ENCODE peak calls at places on chromosomes 4 and X, in ten cellular contexts. M is glutamatergic neuron, E is hepatocyte, W is fibroblast of mammary gland, Y is testis, R is AG04450, K is fibroblast of lung, L is A549, Z is HCT116, S is left lung. P is an unnamed sample.

GRCh38 chrX:136766785-136767103 is 14.0 kb downstream of the ARHGEF6 start:
- DNase-seq in L (no peak), Y (peak; percentile 19), M (no peak), Z (no peak), R (no peak), S (no peak), E (no peak), W (no peak), K (no peak), P (no peak)

GRCh38 chrX:17706676-17707075 is 30.6 kb upstream of the SCML1 start:
- DNase-seq in E (peak; percentile 24), K (peak; percentile 88), L (peak; percentile 55), S (no peak), W (peak; percentile 63), Z (no peak), R (peak; percentile 60), M (no peak), Y (no peak), P (no peak)

GRCh38 chrX:72308566-72309296 is 3.0 kb upstream of the CITED1 start:
- DNase-seq in M (peak; percentile 85), S (peak; percentile 52), L (peak; percentile 58), R (peak; percentile 13), W (peak; percentile 57), E (peak; percentile 69), Y (peak; percentile 83), K (peak; percentile 70), Z (peak; percentile 34), P (peak; percentile 68)

GRCh38 chr4:32140636-32141035 is 1420.5 kb downstream of the PCDH7 start:
- DNase-seq in W (peak; percentile 61), E (peak; percentile 19), Y (no peak), M (no peak), S (no peak), Z (no peak), L (peak; percentile 10), R (peak; percentile 6), K (peak; percentile 97), P (no peak)

GRCh38 chrX:75229774-75230173 is 44.1 kb upstream of the UPRT start:
- DNase-seq in Y (no peak), E (no peak), M (no peak), W (no peak), L (no peak), S (no peak), R (no peak), Z (no peak), K (no peak), P (no peak)

GRCh38 chrX:74535633-74536141 is 78.7 kb downstream of the RLIM start:
- DNase-seq in Z (no peak), M (peak; percentile 24), S (peak; percentile 64), R (no peak), E (peak; percentile 80), L (no peak), W (peak; percentile 55), K (peak; percentile 82), Y (peak; percentile 70), P (peak; percentile 26)

GRCh38 chr4:122963222-122963621 is 40.8 kb upstream of the NUDT6 start:
- DNase-seq in W (peak; percentile 76), Z (no peak), E (no peak), R (no peak), K (peak; percentile 33), Y (no peak), L (no peak), S (no peak), M (no peak), P (no peak)

GRCh38 chr4:140996757-140997156 is 136.5 kb downstream of the RNF150 start:
- DNase-seq in S (no peak), M (no peak), L (no peak), K (peak; percentile 98), Z (no peak), R (peak; percentile 18), E (no peak), W (peak; percentile 41), Y (no peak), P (no peak)

GRCh38 chr4:139833131-139833930 is 167.7 kb downstream of the MGST2 start:
- DNase-seq in Y (no peak), Z (no peak), M (peak; percentile 82), R (no peak), W (no peak), S (no peak), L (no peak), E (no peak), K (no peak), P (no peak)

GRCh38 chr4:912548-913279 is 19.4 kb downstream of the GAK start:
- DNase-seq in E (no peak), W (no peak), Z (no peak), K (peak; percentile 54), Y (peak; percentile 82), R (no peak), M (peak; percentile 7), L (no peak), S (peak; percentile 13), P (no peak)

GRCh38 chr4:185710487-185710995 is 101.5 kb downstream of the SORBS2 start:
- DNase-seq in E (no peak), Y (no peak), L (no peak), Z (no peak), W (peak; percentile 78), S (no peak), R (no peak), K (peak; percentile 78), M (no peak), P (no peak)

GRCh38 chrX:6644411-6644810 is 109.5 kb upstream of the VCX3A start:
- DNase-seq in M (no peak), Z (no peak), Y (peak; percentile 14), L (peak; percentile 1), E (no peak), K (no peak), W (no peak), S (no peak), R (no peak), P (no peak)

GRCh38 chr4:26779674-26780073 is 81.0 kb upstream of the STIM2 start:
- DNase-seq in R (no peak), Z (peak; percentile 12), Y (no peak), K (peak; percentile 75), M (no peak), L (no peak), E (no peak), S (no peak), W (peak; percentile 58), P (no peak)

DNA sequence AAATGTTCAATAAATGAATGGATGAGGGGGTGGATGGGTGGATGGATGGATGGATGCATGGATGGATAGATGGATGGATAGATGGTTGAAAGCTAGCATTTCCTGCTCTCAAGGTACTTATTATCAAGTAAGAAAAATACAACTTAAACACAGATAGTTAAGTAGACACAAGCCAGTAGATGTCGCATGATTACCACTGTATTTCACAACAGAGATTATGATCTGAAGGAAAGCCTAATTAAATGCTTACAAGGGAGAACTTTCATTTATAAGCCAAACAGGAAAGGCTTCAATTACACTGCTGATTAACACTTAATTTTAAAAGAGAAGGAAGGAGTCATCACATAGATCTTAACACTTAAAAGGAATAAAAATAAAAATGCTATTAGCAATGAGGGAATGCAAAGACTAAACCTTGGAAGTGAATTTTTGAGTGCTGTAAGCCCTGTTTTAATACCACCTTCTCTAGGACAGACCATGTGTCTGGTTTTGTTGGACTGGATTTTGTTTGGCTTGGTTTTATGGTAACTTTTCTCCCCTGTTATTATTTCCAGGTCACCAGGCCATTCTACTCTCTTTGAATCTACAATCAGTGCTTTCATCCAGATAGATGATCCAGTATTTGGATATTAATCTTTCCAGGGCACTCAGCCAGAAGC is 75.4 kb upstream of the SLC39A8 start:
- DNase-seq in K (no peak), Z (no peak), L (peak; percentile 22), R (no peak), M (no peak), E (no peak), S (no peak), Y (no peak), W (peak; percentile 58), P (no peak)
- TF ChIP-seq CTCF in K (peak; percentile 34), Z (no peak), L (peak; percentile 16), R (peak; percentile 7), M (no peak), E (no peak), S (no peak), Y (no peak), W (peak; percentile 26), P (no peak)

DNA sequence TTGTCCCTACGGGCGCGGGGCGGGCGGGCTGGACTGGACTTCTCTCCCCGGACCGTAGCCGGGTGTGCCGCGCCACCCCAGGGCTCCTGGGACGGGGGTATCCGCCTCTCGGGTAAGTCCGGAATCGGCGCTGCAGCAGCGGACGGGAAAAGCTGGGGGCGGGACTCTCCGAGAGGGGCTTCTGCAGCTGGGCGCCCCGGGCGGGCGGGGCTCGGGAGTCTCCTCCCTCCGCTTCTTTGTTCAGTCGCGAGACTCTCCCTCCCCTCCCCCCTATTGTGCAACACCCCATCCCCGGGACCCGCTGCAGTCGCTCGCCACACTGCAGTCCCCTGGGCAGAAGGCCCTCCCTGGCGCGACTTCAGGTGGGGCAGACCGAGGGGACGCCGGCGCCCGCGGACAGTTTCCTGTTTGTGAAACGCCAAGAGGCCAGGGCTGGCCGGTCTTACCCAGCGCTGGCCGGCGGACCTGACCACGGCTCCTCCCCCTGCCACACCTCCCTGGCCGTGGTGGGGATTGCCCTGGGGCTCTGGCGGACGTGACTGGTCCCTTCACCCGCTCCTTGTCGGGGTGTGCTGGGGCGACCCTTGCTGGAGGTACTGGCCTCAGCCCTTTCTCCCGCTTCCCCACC is 966 bp downstream of the CCNG2 start:
- DNase-seq in M (peak; percentile 96), S (peak; percentile 92), K (peak; percentile 88), E (peak; percentile 96), L (peak; percentile 63), Z (peak; percentile 51), R (peak; percentile 65), Y (peak; percentile 91), W (peak; percentile 74), P (peak; percentile 87)
- TF ChIP-seq CTCF in M (no peak), S (no peak), K (no peak), E (no peak), L (no peak), Z (no peak), R (no peak), Y (no peak), W (no peak), P (no peak)

DNA sequence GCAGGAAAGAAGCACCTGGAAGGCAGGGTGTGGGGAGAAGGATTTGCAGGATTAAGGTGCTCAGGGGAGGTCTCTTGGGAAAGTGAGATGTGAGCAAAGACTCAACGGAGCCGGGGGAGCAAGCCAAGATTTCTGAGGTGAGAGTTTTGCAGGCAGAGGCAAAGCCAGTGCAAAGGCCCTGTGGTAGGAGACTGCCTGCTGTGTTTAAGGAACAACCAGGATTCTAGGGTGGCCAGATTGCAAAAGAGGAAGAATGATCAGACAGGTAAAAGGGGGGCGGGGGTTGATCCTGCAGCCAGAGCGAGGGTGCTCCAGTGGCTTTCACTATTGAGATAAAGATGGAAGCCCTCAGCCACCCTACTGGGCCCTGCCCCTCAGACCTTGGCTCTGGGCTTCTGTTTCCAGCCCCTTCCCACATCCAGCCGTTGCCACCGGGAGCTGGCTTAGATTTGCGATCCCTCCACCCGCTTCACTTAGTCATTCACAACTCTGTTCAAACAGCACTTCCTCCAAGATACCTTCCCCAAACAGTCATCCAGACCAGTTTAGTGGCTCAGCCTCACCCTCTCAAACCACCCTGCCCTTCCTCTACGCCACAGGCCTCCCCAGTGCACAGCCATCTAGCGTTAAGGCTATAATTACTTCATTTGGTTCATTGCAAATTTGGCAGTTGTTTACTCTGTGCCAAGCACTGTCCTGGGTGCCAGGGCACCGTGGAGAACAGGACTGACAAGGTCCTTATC is 23.3 kb upstream of the BCOR start:
- DNase-seq in Y (no peak), E (no peak), S (no peak), K (no peak), Z (no peak), R (no peak), L (no peak), W (no peak), M (no peak), P (no peak)
- TF ChIP-seq CTCF in Y (no peak), E (no peak), S (no peak), K (no peak), Z (no peak), R (no peak), L (no peak), W (no peak), M (no peak), P (no peak)

GRCh38 chrX:107673933-107674479 is 45.7 kb downstream of the PRPS1 start:
- DNase-seq in K (no peak), Z (no peak), Y (peak; percentile 79), W (peak; percentile 95), S (peak; percentile 88), R (no peak), M (peak; percentile 35), L (no peak), E (peak; percentile 88), P (peak; percentile 68)
- TF ChIP-seq CTCF in K (no peak), Z (no peak), Y (no peak), W (no peak), S (no peak), R (no peak), M (no peak), L (no peak), E (no peak), P (no peak)

P was measured in Calu3.